ENCODE peak calls at places on chromosomes 2 and 18, in ten cellular contexts. I is lower lobe of right lung; J is spleen; X is small intestine; V is tibial nerve; Y is fibroblast of lung; A is esophagus squamous epithelium; M is CD8-positive, alpha-beta memory T cell; E is astrocyte of the spinal cord; K is A549. C is an unnamed sample.

GRCh38 chr2:8563814-8564474 is 117.9 kb upstream of the ID2 start:
- DNase-seq in E (no peak), K (no peak), X (no peak), A (no peak), Y (no peak), M (no peak), J (no peak), I (no peak), V (no peak), C (no peak)

GRCh38 chr2:9318461-9319337 is 104.6 kb downstream of the ITGB1BP1 start:
- DNase-seq in V (peak; percentile 31), X (peak; percentile 64), E (no peak), M (no peak), A (no peak), Y (peak; percentile 51), I (no peak), J (no peak), K (no peak), C (no peak)

GRCh38 chr18:49561377-49562193 is at the start of gene LIPG:
- DNase-seq in V (no peak), K (peak; percentile 36), J (no peak), A (no peak), I (peak; percentile 58), Y (peak; percentile 77), M (peak; percentile 13), X (peak; percentile 98), E (peak; percentile 69), C (no peak)

GRCh38 chr2:135986507-135986906 is 1.1 kb upstream of the DARS1 start:
- DNase-seq in I (no peak), E (no peak), M (no peak), V (no peak), A (no peak), Y (no peak), J (no peak), X (no peak), K (no peak), C (no peak)

GRCh38 chr2:108640731-108641130 is 78.6 kb upstream of the RANBP2 start:
- DNase-seq in I (no peak), V (no peak), M (no peak), X (no peak), K (peak; percentile 27), A (no peak), Y (peak; percentile 92), E (peak; percentile 85), J (no peak), C (no peak)

GRCh38 chr2:109216332-109216731 is 87.3 kb downstream of the SH3RF3 start:
- DNase-seq in I (no peak), X (no peak), M (no peak), V (no peak), K (no peak), J (no peak), A (no peak), Y (no peak), E (no peak), C (no peak)

GRCh38 chr18:25658476-25658875 is 306.5 kb upstream of the ZNF521 start:
- DNase-seq in K (no peak), I (no peak), A (no peak), M (no peak), E (no peak), J (no peak), X (no peak), V (no peak), Y (no peak), C (no peak)

GRCh38 chr2:132521321-132521720 is 104.7 kb downstream of the GPR39 start:
- DNase-seq in X (no peak), M (no peak), K (no peak), Y (no peak), I (no peak), J (no peak), E (no peak), V (no peak), A (no peak), C (no peak)

GRCh38 chr2:170313636-170314348 is 135.8 kb downstream of the MYO3B start:
- DNase-seq in V (no peak), A (no peak), J (no peak), K (no peak), M (no peak), Y (no peak), I (no peak), E (peak; percentile 32), X (no peak), C (no peak)

GRCh38 chr2:182894174-182894573 is 27.7 kb upstream of the FRZB start:
- DNase-seq in E (peak; percentile 41), Y (no peak), A (no peak), I (no peak), M (no peak), X (no peak), K (no peak), J (no peak), V (no peak), C (no peak)

GRCh38 chr2:238560234-238560633 is 133.5 kb downstream of the ASB1 start:
- DNase-seq in M (no peak), E (no peak), I (peak; percentile 43), X (no peak), V (no peak), Y (no peak), K (no peak), A (no peak), J (peak; percentile 56), C (no peak)

DNA sequence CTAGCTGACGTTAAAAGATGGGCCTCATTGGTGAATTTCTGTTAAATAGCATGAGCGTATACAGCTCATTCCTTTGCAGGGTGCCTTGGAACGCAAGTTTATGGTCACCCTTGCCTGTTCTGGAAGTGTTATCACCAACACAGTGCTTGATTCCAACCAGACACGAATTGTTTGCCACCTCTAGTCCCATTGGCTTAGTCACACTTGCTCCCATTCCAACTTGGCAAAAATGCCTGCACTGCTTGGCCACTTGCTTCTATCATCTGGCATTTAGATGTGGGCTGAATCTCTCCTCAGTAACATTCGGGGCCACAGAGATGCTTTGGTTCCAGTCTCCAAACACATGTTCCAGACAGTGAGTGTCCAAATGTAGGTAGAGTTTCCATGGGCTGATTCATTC is 27.5 kb upstream of the ACVR1 start:
- DNase-seq in M (no peak), I (no peak), K (no peak), A (no peak), V (no peak), X (no peak), Y (no peak), E (no peak), J (no peak), C (no peak)
- H3K4me3 ChIP-seq in M (no peak overlapping the region), I (no peak overlapping the region), K (no peak overlapping the region), A (no peak overlapping the region), V (no peak overlapping the region), X (no peak overlapping the region), Y (no peak overlapping the region), E (no peak overlapping the region), J (no peak overlapping the region), C (no peak overlapping the region)

DNA sequence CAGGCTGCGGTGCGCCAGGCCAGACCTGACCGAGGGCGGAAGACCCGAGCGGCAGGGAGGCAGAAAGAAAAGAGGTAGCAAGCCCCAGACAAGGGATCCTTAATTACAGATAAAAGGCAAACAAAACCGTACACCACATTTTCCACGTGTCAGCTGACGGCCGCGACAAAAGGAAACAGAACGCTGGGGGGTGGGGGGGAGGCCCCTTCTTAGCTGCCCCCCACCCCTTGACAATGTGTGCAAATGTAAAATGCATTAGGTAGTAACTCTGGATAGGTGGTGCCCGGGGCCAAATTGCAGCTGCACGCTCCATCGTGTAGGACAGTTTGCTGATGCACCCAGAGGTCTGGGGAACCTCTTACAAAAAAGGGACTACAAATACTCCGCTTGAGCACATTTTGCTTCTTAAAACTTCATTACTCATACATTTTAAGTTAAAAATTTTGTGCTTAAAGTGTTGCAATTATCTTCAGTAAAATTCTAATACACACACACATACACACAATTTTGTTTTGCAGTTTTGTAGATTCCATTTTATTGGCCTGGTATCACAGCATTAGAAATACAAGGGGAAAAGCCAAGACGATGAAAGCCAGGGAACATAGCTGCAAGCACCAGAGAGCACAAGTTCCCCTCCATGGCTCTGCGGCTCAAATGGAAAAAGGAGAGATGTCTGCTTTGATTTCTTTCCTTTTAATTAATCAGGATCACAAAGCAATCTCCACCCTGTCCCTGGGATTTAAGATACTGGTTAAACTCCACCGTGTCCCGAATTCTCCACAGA is 582.2 kb downstream of the ZEB2 start:
- DNase-seq in J (no peak), A (no peak), X (no peak), K (no peak), I (no peak), V (no peak), Y (peak; percentile 53), M (no peak), E (no peak), C (no peak)
- H3K4me3 ChIP-seq in J (peak overlapping the region; percentile 69), A (peak overlapping the region; percentile 59), X (no peak overlapping the region), K (peak overlapping the region; percentile 49), I (peak overlapping the region; percentile 57), V (peak overlapping the region; percentile 56), Y (peak overlapping the region; percentile 60), M (no peak overlapping the region), E (peak overlapping the region; percentile 47), C (no peak overlapping the region)

DNA sequence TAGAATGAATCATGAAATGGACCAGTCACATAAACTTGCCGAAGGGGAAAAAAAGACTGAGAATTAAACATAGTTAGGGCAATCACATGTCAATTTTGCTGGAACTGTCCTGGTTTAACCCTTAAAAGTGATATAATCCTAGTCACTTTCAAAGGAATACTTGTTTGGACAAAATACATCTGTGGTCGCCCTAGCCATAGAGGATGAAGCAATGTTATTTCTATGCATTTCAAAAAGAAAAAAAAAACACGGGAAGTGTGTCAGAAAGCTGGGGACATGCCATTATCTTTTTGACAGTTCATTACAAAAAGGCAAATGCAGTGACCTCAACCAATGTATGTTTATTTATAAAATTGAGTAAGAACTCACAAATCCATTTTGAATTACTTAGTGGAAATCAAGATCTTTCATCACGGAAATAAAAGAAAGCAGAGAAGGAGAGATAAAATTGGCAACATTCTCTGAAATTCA is 854.5 kb upstream of the ACVR2A start:
- DNase-seq in X (no peak), M (no peak), A (no peak), E (peak; percentile 52), J (no peak), Y (peak; percentile 98), I (no peak), K (no peak), V (no peak), C (no peak)
- H3K4me3 ChIP-seq in X (no peak overlapping the region), M (no peak overlapping the region), A (no peak overlapping the region), E (no peak overlapping the region), J (no peak overlapping the region), Y (no peak overlapping the region), I (no peak overlapping the region), K (no peak overlapping the region), V (no peak overlapping the region), C (no peak overlapping the region)

GRCh38 chr2:167761465-167762136 is 485.8 kb downstream of the STK39 start:
- DNase-seq in J (no peak), I (no peak), V (no peak), M (no peak), K (no peak), E (no peak), Y (no peak), X (peak; percentile 76), A (no peak), C (no peak)

GRCh38 chr2:167756427-167756826 is 491.0 kb downstream of the STK39 start:
- DNase-seq in A (no peak), Y (peak; percentile 18), M (no peak), K (no peak), J (no peak), V (no peak), I (no peak), X (no peak), E (peak; percentile 53), C (no peak)

GRCh38 chr2:167759531-167759930 is 487.9 kb downstream of the STK39 start:
- DNase-seq in E (no peak), V (no peak), M (no peak), A (no peak), J (no peak), X (no peak), I (no peak), Y (no peak), K (no peak), C (no peak)

GRCh38 chr2:167753142-167753541 is 494.3 kb downstream of the STK39 start:
- DNase-seq in M (no peak), X (no peak), V (no peak), A (no peak), I (no peak), E (no peak), Y (no peak), J (no peak), K (no peak), C (no peak)

GRCh38 chr2:167758292-167758691 is 489.1 kb downstream of the STK39 start:
- DNase-seq in Y (no peak), V (no peak), A (no peak), K (no peak), M (no peak), E (no peak), J (no peak), X (no peak), I (no peak), C (no peak)
- H3K4me3 ChIP-seq in Y (no peak overlapping the region), V (no peak overlapping the region), A (no peak overlapping the region), K (no peak overlapping the region), M (no peak overlapping the region), E (no peak overlapping the region), J (no peak overlapping the region), X (no peak overlapping the region), I (no peak overlapping the region), C (no peak overlapping the region)